ENCODE peak calls at places on chromosomes 11 and 22, in nine cellular contexts. One of them, this sample, is unnamed.

GRCh38 chr11:132062541-132062940 is 692.1 kb downstream of the NTM start:
- DNase-seq in brain microvascular endothelial cell: no peak
- DNase-seq in RWPE1: no peak
- DNase-seq in suprapubic skin: no peak
- DNase-seq in cardiac muscle cell: no peak
- DNase-seq in gastrocnemius medialis: no peak
- DNase-seq in GM13977: no peak
- DNase-seq in coronary artery: no peak
- DNase-seq in ovary: no peak
- DNase-seq in this sample: no peak

GRCh38 chr11:13140873-13141655 is 131.9 kb downstream of the RASSF10 start:
- DNase-seq in GM13977: no peak
- DNase-seq in cardiac muscle cell: no peak
- DNase-seq in ovary: no peak
- DNase-seq in coronary artery: no peak
- DNase-seq in suprapubic skin: no peak
- DNase-seq in gastrocnemius medialis: no peak
- DNase-seq in RWPE1: no peak
- DNase-seq in brain microvascular endothelial cell: no peak
- DNase-seq in this sample: peak; percentile 34

GRCh38 chr22:23591203-23591791 is 11.2 kb upstream of the IGLL1 start:
- DNase-seq in coronary artery: no peak
- DNase-seq in cardiac muscle cell: peak; percentile 78
- DNase-seq in suprapubic skin: no peak
- DNase-seq in GM13977: peak; percentile 76
- DNase-seq in ovary: peak; percentile 93
- DNase-seq in RWPE1: peak; percentile 19
- DNase-seq in brain microvascular endothelial cell: peak; percentile 53
- DNase-seq in gastrocnemius medialis: no peak
- DNase-seq in this sample: peak; percentile 55

GRCh38 chr11:26571861-26572654 is at the start of gene MUC15:
- DNase-seq in GM13977: no peak
- DNase-seq in ovary: no peak
- DNase-seq in brain microvascular endothelial cell: no peak
- DNase-seq in coronary artery: no peak
- DNase-seq in suprapubic skin: no peak
- DNase-seq in cardiac muscle cell: no peak
- DNase-seq in gastrocnemius medialis: no peak
- DNase-seq in RWPE1: no peak
- DNase-seq in this sample: no peak

GRCh38 chr11:58567889-58568512 is 7.7 kb downstream of the LPXN start:
- DNase-seq in ovary: no peak
- DNase-seq in coronary artery: no peak
- DNase-seq in brain microvascular endothelial cell: peak; percentile 66
- DNase-seq in suprapubic skin: no peak
- DNase-seq in gastrocnemius medialis: peak; percentile 23
- DNase-seq in cardiac muscle cell: peak; percentile 75
- DNase-seq in GM13977: peak; percentile 24
- DNase-seq in RWPE1: peak; percentile 36
- DNase-seq in this sample: peak; percentile 66

GRCh38 chr11:133746663-133747306 is 98.5 kb downstream of the SPATA19 start:
- DNase-seq in cardiac muscle cell: no peak
- DNase-seq in gastrocnemius medialis: no peak
- DNase-seq in suprapubic skin: no peak
- DNase-seq in brain microvascular endothelial cell: no peak
- DNase-seq in GM13977: no peak
- DNase-seq in RWPE1: no peak
- DNase-seq in coronary artery: no peak
- DNase-seq in ovary: no peak
- DNase-seq in this sample: no peak

GRCh38 chr11:105862736-105863367 is 159.2 kb downstream of the MSANTD4 start:
- DNase-seq in RWPE1: peak; percentile 34
- DNase-seq in cardiac muscle cell: peak; percentile 62
- DNase-seq in gastrocnemius medialis: no peak
- DNase-seq in brain microvascular endothelial cell: peak; percentile 52
- DNase-seq in coronary artery: no peak
- DNase-seq in suprapubic skin: no peak
- DNase-seq in GM13977: peak; percentile 17
- DNase-seq in ovary: no peak
- DNase-seq in this sample: no peak

GRCh38 chr11:67267188-67268035 is 1.1 kb downstream of the GRK2 start:
- DNase-seq in GM13977: no peak
- DNase-seq in RWPE1: no peak
- DNase-seq in suprapubic skin: no peak
- DNase-seq in cardiac muscle cell: no peak
- DNase-seq in gastrocnemius medialis: no peak
- DNase-seq in brain microvascular endothelial cell: no peak
- DNase-seq in coronary artery: peak; percentile 75
- DNase-seq in ovary: no peak
- DNase-seq in this sample: peak; percentile 83

GRCh38 chr11:66081505-66081904 is 11.4 kb downstream of the PACS1 start:
- DNase-seq in suprapubic skin: peak; percentile 83
- DNase-seq in cardiac muscle cell: no peak
- DNase-seq in ovary: no peak
- DNase-seq in GM13977: peak; percentile 62
- DNase-seq in gastrocnemius medialis: peak; percentile 38
- DNase-seq in RWPE1: peak; percentile 72
- DNase-seq in brain microvascular endothelial cell: no peak
- DNase-seq in coronary artery: no peak
- DNase-seq in this sample: peak; percentile 64

GRCh38 chr11:66052664-66052982 is 459 bp downstream of the SF3B2 start:
- DNase-seq in brain microvascular endothelial cell: no peak
- DNase-seq in GM13977: no peak
- DNase-seq in coronary artery: no peak
- DNase-seq in suprapubic skin: no peak
- DNase-seq in ovary: no peak
- DNase-seq in cardiac muscle cell: no peak
- DNase-seq in RWPE1: no peak
- DNase-seq in gastrocnemius medialis: no peak
- DNase-seq in this sample: no peak

GRCh38 chr11:93073508-93074280 is 104.2 kb downstream of the MTNR1B start:
- DNase-seq in suprapubic skin: no peak
- DNase-seq in coronary artery: no peak
- DNase-seq in brain microvascular endothelial cell: no peak
- DNase-seq in ovary: no peak
- DNase-seq in GM13977: no peak
- DNase-seq in gastrocnemius medialis: no peak
- DNase-seq in cardiac muscle cell: peak; percentile 31
- DNase-seq in RWPE1: no peak
- DNase-seq in this sample: no peak

GRCh38 chr11:94928146-94928995 is 45.0 kb downstream of the CWC15 start:
- DNase-seq in coronary artery: no peak
- DNase-seq in ovary: no peak
- DNase-seq in suprapubic skin: no peak
- DNase-seq in gastrocnemius medialis: no peak
- DNase-seq in brain microvascular endothelial cell: no peak
- DNase-seq in GM13977: no peak
- DNase-seq in cardiac muscle cell: no peak
- DNase-seq in RWPE1: no peak
- DNase-seq in this sample: no peak

GRCh38 chr11:729492-730074 is 17.7 kb upstream of the TALDO1 start:
- DNase-seq in gastrocnemius medialis: no peak
- DNase-seq in brain microvascular endothelial cell: no peak
- DNase-seq in cardiac muscle cell: no peak
- DNase-seq in coronary artery: no peak
- DNase-seq in ovary: no peak
- DNase-seq in suprapubic skin: no peak
- DNase-seq in RWPE1: no peak
- DNase-seq in GM13977: no peak
- DNase-seq in this sample: no peak

GRCh38 chr11:41256060-41256459 is 203.4 kb downstream of the LRRC4C start:
- DNase-seq in cardiac muscle cell: no peak
- DNase-seq in RWPE1: no peak
- DNase-seq in coronary artery: no peak
- DNase-seq in gastrocnemius medialis: no peak
- DNase-seq in brain microvascular endothelial cell: no peak
- DNase-seq in GM13977: no peak
- DNase-seq in ovary: no peak
- DNase-seq in suprapubic skin: no peak
- DNase-seq in this sample: no peak

GRCh38 chr22:36238348-36239149 is 778 bp downstream of the APOL2 start:
- DNase-seq in suprapubic skin: no peak
- DNase-seq in cardiac muscle cell: peak; percentile 13
- DNase-seq in brain microvascular endothelial cell: no peak
- DNase-seq in coronary artery: peak; percentile 72
- DNase-seq in RWPE1: no peak
- DNase-seq in gastrocnemius medialis: peak; percentile 43
- DNase-seq in ovary: no peak
- DNase-seq in GM13977: no peak
- DNase-seq in this sample: peak; percentile 45

GRCh38 chr22:39427751-39428596 is 28.4 kb downstream of the TAB1 start:
- DNase-seq in suprapubic skin: no peak
- DNase-seq in gastrocnemius medialis: no peak
- DNase-seq in coronary artery: no peak
- DNase-seq in brain microvascular endothelial cell: no peak
- DNase-seq in cardiac muscle cell: no peak
- DNase-seq in GM13977: no peak
- DNase-seq in RWPE1: no peak
- DNase-seq in ovary: no peak
- DNase-seq in this sample: no peak

DNA sequence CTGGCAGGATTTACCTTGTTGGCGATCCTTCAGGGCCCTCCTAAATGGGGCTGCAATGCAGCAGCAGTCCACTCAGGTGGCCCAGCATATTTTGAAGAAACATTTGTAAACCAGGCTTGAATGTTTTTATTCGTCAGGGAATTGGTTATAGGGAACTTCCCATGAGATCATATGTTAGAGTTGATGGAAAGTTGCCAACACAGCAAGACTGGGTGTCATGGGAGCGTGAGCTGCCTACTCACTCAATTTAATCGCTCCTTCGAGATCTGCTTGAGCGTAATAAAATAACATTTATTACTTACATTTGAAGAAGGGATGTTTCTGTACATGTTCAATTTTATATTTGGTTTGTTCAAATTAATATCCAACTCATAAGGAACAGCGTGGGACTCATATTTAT is 19.4 kb downstream of the OR2AT4 start:
- DNase-seq in RWPE1: no peak
- DNase-seq in brain microvascular endothelial cell: peak; percentile 60
- DNase-seq in suprapubic skin: no peak
- DNase-seq in GM13977: no peak
- DNase-seq in coronary artery: no peak
- DNase-seq in ovary: no peak
- DNase-seq in cardiac muscle cell: no peak
- DNase-seq in gastrocnemius medialis: no peak
- DNase-seq in this sample: no peak
- TF ChIP-seq CTCF in RWPE1: no peak
- TF ChIP-seq CTCF in brain microvascular endothelial cell: no peak
- TF ChIP-seq CTCF in suprapubic skin: no peak
- TF ChIP-seq CTCF in GM13977: no peak
- TF ChIP-seq CTCF in coronary artery: no peak
- TF ChIP-seq CTCF in ovary: no peak
- TF ChIP-seq CTCF in cardiac muscle cell: no peak
- TF ChIP-seq CTCF in gastrocnemius medialis: no peak
- TF ChIP-seq CTCF in this sample: no peak

DNA sequence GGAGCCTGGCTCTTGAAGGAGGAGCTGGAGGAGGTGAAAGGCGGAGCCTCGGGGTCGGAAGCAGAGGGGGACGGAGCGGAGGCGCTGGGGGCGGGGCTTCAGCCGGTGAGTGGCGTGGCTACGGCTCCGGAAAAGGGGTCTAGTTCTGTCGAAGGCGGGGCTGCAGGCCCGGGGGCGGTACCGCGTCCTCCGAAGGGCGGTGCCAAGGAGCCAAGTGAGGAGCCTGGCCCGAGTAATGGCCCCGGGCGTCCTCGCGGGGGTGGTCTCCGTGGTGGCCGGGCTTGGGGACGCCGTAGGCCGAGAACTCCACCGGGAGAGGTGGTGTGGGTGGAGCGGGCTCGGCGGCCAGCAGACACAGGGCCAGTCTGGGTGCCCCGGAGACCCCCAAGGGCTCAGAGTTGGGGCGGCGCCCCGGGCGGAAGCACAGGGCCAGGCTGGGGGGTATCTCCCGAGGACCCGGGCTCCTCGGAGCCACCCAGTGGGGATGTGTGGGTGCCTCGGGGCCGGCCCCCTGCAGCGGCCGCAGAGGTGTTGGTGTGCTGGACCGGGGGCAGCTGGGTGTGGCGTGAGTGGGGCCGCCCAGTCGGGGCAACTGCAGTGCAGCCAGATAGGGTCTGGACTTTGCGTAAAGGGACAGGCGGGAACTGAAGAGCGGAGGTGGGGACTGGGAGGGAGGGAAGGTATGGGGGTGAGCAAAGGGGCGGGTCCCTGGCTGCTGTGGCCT is 697 bp downstream of the FKBP2 start:
- DNase-seq in cardiac muscle cell: peak; percentile 99
- DNase-seq in GM13977: peak; percentile 98
- DNase-seq in gastrocnemius medialis: peak; percentile 100
- DNase-seq in ovary: peak; percentile 100
- DNase-seq in brain microvascular endothelial cell: peak; percentile 99
- DNase-seq in RWPE1: peak; percentile 95
- DNase-seq in coronary artery: no peak
- DNase-seq in suprapubic skin: peak; percentile 100
- DNase-seq in this sample: peak; percentile 100
- TF ChIP-seq CTCF in cardiac muscle cell: no peak
- TF ChIP-seq CTCF in GM13977: no peak
- TF ChIP-seq CTCF in gastrocnemius medialis: no peak
- TF ChIP-seq CTCF in ovary: no peak
- TF ChIP-seq CTCF in brain microvascular endothelial cell: no peak
- TF ChIP-seq CTCF in RWPE1: no peak
- TF ChIP-seq CTCF in coronary artery: no peak
- TF ChIP-seq CTCF in suprapubic skin: no peak
- TF ChIP-seq CTCF in this sample: no peak

DNA sequence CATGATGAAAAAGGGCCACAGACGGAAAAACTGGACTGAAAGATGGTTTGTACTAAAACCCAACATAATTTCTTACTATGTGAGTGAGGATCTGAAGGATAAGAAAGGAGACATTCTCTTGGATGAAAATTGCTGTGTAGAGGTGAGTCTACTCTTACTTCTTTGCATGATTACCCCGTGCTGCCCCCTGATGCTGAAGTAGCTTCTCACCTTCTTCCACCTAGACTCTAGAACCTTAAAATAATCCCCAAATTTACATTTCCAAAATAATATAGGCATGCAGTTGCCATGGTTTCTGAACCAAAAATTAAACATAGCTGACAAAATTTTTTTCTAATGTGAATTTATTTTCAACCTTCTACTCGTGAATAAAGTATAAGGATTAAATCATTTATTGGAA is 64.2 kb downstream of the SWAP70 start:
- DNase-seq in suprapubic skin: no peak
- DNase-seq in brain microvascular endothelial cell: no peak
- DNase-seq in coronary artery: no peak
- DNase-seq in cardiac muscle cell: no peak
- DNase-seq in ovary: no peak
- DNase-seq in RWPE1: no peak
- DNase-seq in gastrocnemius medialis: no peak
- DNase-seq in GM13977: no peak
- DNase-seq in this sample: no peak
- TF ChIP-seq CTCF in suprapubic skin: no peak
- TF ChIP-seq CTCF in brain microvascular endothelial cell: no peak
- TF ChIP-seq CTCF in coronary artery: no peak
- TF ChIP-seq CTCF in cardiac muscle cell: no peak
- TF ChIP-seq CTCF in ovary: no peak
- TF ChIP-seq CTCF in RWPE1: no peak
- TF ChIP-seq CTCF in gastrocnemius medialis: no peak
- TF ChIP-seq CTCF in GM13977: no peak
- TF ChIP-seq CTCF in this sample: no peak

DNA sequence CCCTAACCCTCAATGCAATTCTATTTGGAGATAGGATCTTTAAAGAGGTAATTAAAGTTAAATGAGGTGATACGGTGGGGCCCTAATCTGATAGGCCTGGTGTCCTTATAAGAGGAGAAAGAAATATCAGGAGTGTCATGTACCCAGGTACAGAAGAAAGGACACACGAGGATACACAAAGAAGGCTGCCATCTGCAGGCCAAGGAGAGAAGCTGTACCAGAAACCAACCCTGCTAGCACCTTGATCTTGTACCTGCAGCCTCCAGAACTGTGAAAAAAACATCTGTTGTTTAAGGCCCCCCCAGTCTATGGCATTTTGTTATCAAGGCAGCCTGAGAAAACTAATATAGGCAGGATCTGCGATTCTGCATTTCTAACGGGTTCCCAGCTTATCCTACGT is 44.2 kb downstream of the FBXO7 start:
- DNase-seq in cardiac muscle cell: no peak
- DNase-seq in ovary: no peak
- DNase-seq in coronary artery: no peak
- DNase-seq in RWPE1: no peak
- DNase-seq in GM13977: no peak
- DNase-seq in gastrocnemius medialis: no peak
- DNase-seq in suprapubic skin: no peak
- DNase-seq in brain microvascular endothelial cell: no peak
- DNase-seq in this sample: no peak
- TF ChIP-seq CTCF in cardiac muscle cell: peak; percentile 2
- TF ChIP-seq CTCF in ovary: no peak
- TF ChIP-seq CTCF in coronary artery: no peak
- TF ChIP-seq CTCF in RWPE1: no peak
- TF ChIP-seq CTCF in GM13977: peak; percentile 60
- TF ChIP-seq CTCF in gastrocnemius medialis: no peak
- TF ChIP-seq CTCF in suprapubic skin: no peak
- TF ChIP-seq CTCF in brain microvascular endothelial cell: peak; percentile 55
- TF ChIP-seq CTCF in this sample: peak; percentile 21